ENCODE peak calls at places on chromosome 3, in five cellular contexts. Q is ovary, Y is cardiac fibroblast, X is transverse colon, K is GM12878. Z is an unnamed sample.
A peak's percentile ranks its signal among the peaks of the same experiment; 100 is the strongest.

GRCh38 chr3:49647741-49648140 is 26.4 kb upstream of the APEH start:
- DNase-seq in Q (no peak), X (no peak), Y (no peak), K (no peak), Z (no peak)

GRCh38 chr3:12270976-12271375 is 17.9 kb upstream of the PPARG start:
- DNase-seq in K (no peak), Y (no peak), X (no peak), Q (no peak), Z (no peak)

GRCh38 chr3:115239717-115240116 is 92.6 kb upstream of the ZBTB20 start:
- DNase-seq in Y (peak; percentile 97), K (no peak), X (no peak), Q (no peak), Z (peak; percentile 89)

GRCh38 chr3:112302881-112303761 is 9.1 kb upstream of the SLC9C1 start:
- DNase-seq in Y (no peak), K (no peak), X (no peak), Q (no peak), Z (no peak)

GRCh38 chr3:24020036-24020691 is 75.1 kb downstream of the NR1D2 start:
- DNase-seq in K (no peak), Q (no peak), Y (no peak), X (no peak), Z (no peak)

GRCh38 chr3:133706033-133706432 is 40.2 kb upstream of the TF start:
- DNase-seq in Y (no peak), X (no peak), K (no peak), Q (no peak), Z (no peak)

GRCh38 chr3:5767304-5767703 is 579.8 kb downstream of the EDEM1 start:
- DNase-seq in K (no peak), Q (no peak), Y (no peak), X (no peak), Z (no peak)

GRCh38 chr3:102180291-102180931 is 254.4 kb upstream of the ZPLD1 start:
- DNase-seq in K (no peak), Y (peak; percentile 95), X (no peak), Q (no peak), Z (peak; percentile 92)

GRCh38 chr3:95235916-95236315 is 1173.1 kb downstream of the NSUN3 start:
- DNase-seq in K (no peak), X (no peak), Q (no peak), Y (no peak), Z (no peak)

GRCh38 chr3:73624363-73625123 is at the start of gene PDZRN3:
- DNase-seq in Y (peak; percentile 65), K (no peak), X (peak; percentile 65), Q (peak; percentile 90), Z (no peak)

GRCh38 chr3:48155122-48155521 is 33.1 kb downstream of the CDC25A start:
- DNase-seq in X (no peak), Q (no peak), Y (peak; percentile 89), K (no peak), Z (no peak)

GRCh38 chr3:55061619-55062018 is 133.8 kb upstream of the LRTM1 start:
- DNase-seq in Y (no peak), Q (no peak), X (no peak), K (no peak), Z (no peak)

GRCh38 chr3:70308760-70309159 is 3.7 kb downstream of the MDFIC2 start:
- DNase-seq in Q (no peak), X (no peak), K (no peak), Y (peak; percentile 17), Z (peak; percentile 15)

GRCh38 chr3:123489400-123490004 is 40.6 kb upstream of the ADCY5 start:
- DNase-seq in X (peak; percentile 68), K (no peak), Y (peak; percentile 77), Q (peak; percentile 88), Z (no peak)

GRCh38 chr3:107855710-107856109 is 235.1 kb downstream of the CD47 start:
- DNase-seq in K (no peak), Y (peak; percentile 49), Q (no peak), X (no peak), Z (peak; percentile 29)

GRCh38 chr3:19702416-19703078 is 231.5 kb downstream of the EFHB start:
- DNase-seq in Y (peak; percentile 2), K (no peak), Q (no peak), X (no peak), Z (no peak)

GRCh38 chr3:70716832-70717231 is 404.4 kb upstream of the MDFIC2 start:
- DNase-seq in Q (peak; percentile 39), K (no peak), X (no peak), Y (peak; percentile 76), Z (no peak)

GRCh38 chr3:17089314-17089700 is 204.6 kb downstream of the PLCL2 start:
- DNase-seq in Q (no peak), X (no peak), Y (no peak), K (no peak), Z (no peak)

GRCh38 chr3:46989146-46989810 is 9.8 kb downstream of the NBEAL2 start:
- DNase-seq in Y (no peak), Q (no peak), X (no peak), K (no peak), Z (no peak)

GRCh38 chr3:151556591-151556990 is 95.7 kb upstream of the IGSF10 start:
- DNase-seq in K (no peak), Q (no peak), X (no peak), Y (no peak), Z (no peak)

GRCh38 chr3:190205739-190206138 is 85.0 kb upstream of the P3H2 start:
- DNase-seq in X (no peak), Q (no peak), K (peak; percentile 42), Y (peak; percentile 89), Z (no peak)

GRCh38 chr3:13451301-13451673 is 28.8 kb upstream of the HDAC11 start:
- DNase-seq in Q (peak; percentile 37), K (no peak), Y (no peak), X (peak; percentile 24), Z (no peak)

GRCh38 chr3:197367081-197367780 is 68.8 kb upstream of the DLG1 start:
- DNase-seq in Y (peak; percentile 37), Q (no peak), K (no peak), X (no peak), Z (no peak)

GRCh38 chr3:100075731-100076543 is 38.4 kb downstream of the FILIP1L start:
- DNase-seq in X (no peak), Q (no peak), K (no peak), Y (no peak), Z (no peak)

GRCh38 chr3:100072328-100073048 is 41.8 kb downstream of the FILIP1L start:
- DNase-seq in X (no peak), Q (no peak), Y (no peak), K (no peak), Z (no peak)

GRCh38 chr3:100075163-100075562 is 39.1 kb downstream of the FILIP1L start:
- DNase-seq in Q (no peak), X (no peak), Y (no peak), K (no peak), Z (no peak)

GRCh38 chr3:100073049-100073422 is 41.3 kb downstream of the FILIP1L start:
- DNase-seq in Y (no peak), K (no peak), X (no peak), Q (no peak), Z (no peak)

DNA sequence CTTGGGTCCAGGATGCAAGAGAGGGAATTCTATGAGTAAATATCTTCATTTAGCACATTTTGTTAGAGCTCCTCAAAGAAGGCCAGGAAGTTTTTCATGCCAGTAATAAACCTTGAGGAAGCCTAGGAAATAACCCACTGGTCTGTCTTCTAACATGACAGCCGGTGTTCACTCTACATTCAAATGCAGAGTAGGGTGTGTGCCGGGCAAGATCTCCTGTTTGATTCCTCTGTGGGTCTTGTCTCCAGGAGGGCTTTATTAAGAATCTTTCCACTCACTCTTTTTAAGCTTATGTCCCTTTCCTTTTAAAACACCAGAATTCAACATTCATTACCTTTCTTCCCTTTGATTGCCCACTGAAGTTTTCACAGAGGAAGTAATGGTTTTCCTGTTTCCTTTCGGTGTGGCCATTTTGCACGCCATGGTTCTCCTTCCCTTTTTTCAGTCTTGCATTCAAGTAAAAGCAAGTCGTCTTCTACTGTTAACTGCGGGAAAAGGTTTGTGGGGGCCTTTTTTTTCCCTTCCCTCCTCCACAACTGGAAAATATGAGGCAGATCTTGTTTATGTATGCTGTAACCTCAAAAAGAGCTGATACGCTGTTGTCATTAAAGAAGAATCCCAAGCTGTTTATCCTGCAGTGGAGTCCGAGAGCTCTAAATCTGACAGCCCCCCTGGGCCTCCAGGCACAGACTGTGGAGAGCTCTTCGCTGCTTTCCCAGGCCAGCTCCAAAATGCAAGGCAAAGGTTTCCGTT is 40.6 kb downstream of the FILIP1L start:
- DNase-seq in K (no peak), Q (peak; percentile 63), Y (peak; percentile 72), X (peak; percentile 26), Z (no peak)
- H3K4me3 ChIP-seq in K (peak overlapping the region; percentile 48), Q (no peak overlapping the region), Y (no peak overlapping the region), X (no peak overlapping the region), Z (no peak overlapping the region)

GRCh38 chr3:170502297-170502696 is 83.6 kb downstream of the SLC7A14 start:
- DNase-seq in Q (peak; percentile 80), X (no peak), Y (no peak), K (no peak), Z (no peak)

GRCh38 chr3:170500462-170500861 is 81.8 kb downstream of the CLDN11 start:
- DNase-seq in Y (no peak), K (no peak), X (no peak), Q (no peak), Z (no peak)

GRCh38 chr3:170497197-170497596 is 78.5 kb downstream of the CLDN11 start:
- DNase-seq in Y (no peak), X (no peak), K (no peak), Q (no peak), Z (no peak)

GRCh38 chr3:170500995-170501394 is 82.3 kb downstream of the CLDN11 start:
- DNase-seq in Y (no peak), X (no peak), Q (no peak), K (no peak), Z (no peak)

GRCh38 chr3:170499562-170500156 is 81.0 kb downstream of the CLDN11 start:
- DNase-seq in Q (peak; percentile 82), X (peak; percentile 25), Y (peak; percentile 75), K (no peak), Z (no peak)
- TF ChIP-seq CTCF in Q (peak; percentile 59), X (peak; percentile 21), Y (peak; percentile 81), K (peak; percentile 59), Z (peak; percentile 76)

GRCh38 chr3:15330031-15330596 is 2.3 kb downstream of the SH3BP5 start:
- DNase-seq in Q (peak; percentile 66), Y (no peak), K (no peak), X (peak; percentile 41), Z (no peak)
- H3K4me3 ChIP-seq in Q (peak overlapping the region; percentile 83), Y (no peak overlapping the region), K (peak overlapping the region; percentile 86), X (no peak overlapping the region), Z (no peak overlapping the region)

GRCh38 chr3:135905058-135905724 is 60.3 kb upstream of the PPP2R3A start:
- DNase-seq in K (no peak), X (no peak), Q (no peak), Y (peak; percentile 40), Z (no peak)
- TF ChIP-seq CTCF in K (no peak), X (no peak), Q (no peak), Y (peak; percentile 27), Z (peak; percentile 89)

GRCh38 chr3:185549111-185549510 is 3.3 kb downstream of the LIPH start:
- DNase-seq in Y (peak; percentile 99), K (no peak), Q (no peak), X (no peak), Z (peak; percentile 83)

GRCh38 chr3:185552358-185552877 is at the start of gene LIPH:
- DNase-seq in K (peak; percentile 61), X (peak; percentile 82), Q (no peak), Y (peak; percentile 59), Z (no peak)

GRCh38 chr3:185555101-185555501 is 2.7 kb upstream of the LIPH start:
- DNase-seq in K (no peak), Q (no peak), Y (peak; percentile 18), X (peak; percentile 50), Z (no peak)

GRCh38 chr3:185549651-185550111 is 2.7 kb downstream of the LIPH start:
- DNase-seq in X (no peak), K (no peak), Q (no peak), Y (peak; percentile 56), Z (no peak)
- H3K4me3 ChIP-seq in X (no peak overlapping the region), K (no peak overlapping the region), Q (no peak overlapping the region), Y (no peak overlapping the region), Z (no peak overlapping the region)

GRCh38 chr3:41450416-41451231 is 251.3 kb downstream of the CTNNB1 start:
- DNase-seq in Y (no peak), X (peak; percentile 12), Q (no peak), K (no peak), Z (no peak)
- TF ChIP-seq CTCF in Y (no peak), X (peak; percentile 19), Q (no peak), K (no peak), Z (peak; percentile 55)